ENCODE peak calls at places on chromosomes 2 and 18, in six cellular contexts. V is GM12891, K is amygdala, R is HT1080, C is psoas muscle, A is NCI-H1694. M is an unnamed sample.

GRCh38 chr2:68412127-68412819 is 47.2 kb downstream of the PLEK start:
- DNase-seq in V (no peak), K (no peak), R (no peak), C (no peak), A (no peak), M (no peak)

GRCh38 chr18:79904357-79905147 is 46.9 kb downstream of the SLC66A2 start:
- DNase-seq in V (peak), K (no peak), R (no peak), C (no peak), A (peak), M (no peak)

GRCh38 chr2:156666130-156666785 is 230.1 kb downstream of the GPD2 start:
- DNase-seq in V (no peak), K (no peak), R (peak), C (no peak), A (no peak), M (no peak)

GRCh38 chr2:112482309-112483046 is 522 bp downstream of the TTL start:
- DNase-seq in V (peak), K (no peak), R (peak), C (peak), A (no peak), M (peak)

GRCh38 chr18:46478796-46479195 is 178.2 kb downstream of the LOXHD1 start:
- DNase-seq in V (no peak), K (no peak), R (no peak), C (no peak), A (no peak), M (no peak)

GRCh38 chr2:63424329-63425078 is 163.8 kb downstream of the WDPCP start:
- DNase-seq in V (peak), K (no peak), R (peak), C (peak), A (peak), M (peak)

GRCh38 chr2:146079216-146079615 is 1559.3 kb upstream of the ZEB2 start:
- DNase-seq in V (no peak), K (no peak), R (peak), C (no peak), A (no peak), M (no peak)

GRCh38 chr2:238777369-238778067 is 70.4 kb upstream of the TWIST2 start:
- DNase-seq in V (no peak), K (no peak), R (no peak), C (no peak), A (no peak), M (no peak)

GRCh38 chr2:100009743-100010142 is 132.6 kb downstream of the AFF3 start:
- DNase-seq in V (no peak), K (no peak), R (no peak), C (no peak), A (no peak), M (no peak)

GRCh38 chr2:103660947-103661346 is 899.1 kb downstream of the TMEM182 start:
- DNase-seq in V (no peak), K (no peak), R (no peak), C (no peak), A (no peak), M (no peak)

GRCh38 chr2:85551698-85552678 is 9.3 kb downstream of the GGCX start:
- DNase-seq in V (peak), K (peak), R (peak), C (peak), A (peak), M (no peak)

GRCh38 chr2:127104881-127105655 is 1.9 kb downstream of the BIN1 start:
- DNase-seq in V (no peak), K (no peak), R (no peak), C (peak), A (no peak), M (no peak)

GRCh38 chr2:238915596-238915995 is 67.7 kb downstream of the TWIST2 start:
- DNase-seq in V (no peak), K (no peak), R (no peak), C (no peak), A (no peak), M (no peak)

GRCh38 chr18:23972416-23972815 is 42.1 kb upstream of the TTC39C start:
- DNase-seq in V (no peak), K (no peak), R (no peak), C (no peak), A (no peak), M (no peak)

GRCh38 chr2:69674301-69674640 is 30.7 kb upstream of the AAK1 start:
- DNase-seq in V (no peak), K (no peak), R (no peak), C (no peak), A (no peak), M (no peak)

GRCh38 chr2:114543106-114543806 is 100.8 kb downstream of the DPP10 start:
- DNase-seq in V (no peak), K (no peak), R (no peak), C (no peak), A (no peak), M (no peak)

GRCh38 chr18:3060667-3061580 is 48.0 kb upstream of the LPIN2 start:
- DNase-seq in V (no peak), K (no peak), R (no peak), C (no peak), A (no peak), M (no peak)

GRCh38 chr2:196742685-196743084 is 56.8 kb downstream of the GTF3C3 start:
- DNase-seq in V (no peak), K (no peak), R (no peak), C (no peak), A (no peak), M (no peak)

GRCh38 chr2:60839126-60839813 is 42.1 kb upstream of the REL start:
- DNase-seq in V (no peak), K (no peak), R (no peak), C (no peak), A (no peak), M (no peak)

GRCh38 chr2:66569321-66569851 is 134.5 kb downstream of the MEIS1 start:
- DNase-seq in V (no peak), K (no peak), R (no peak), C (no peak), A (no peak), M (no peak)

M was measured in 8988T.